ENCODE peak calls at places on chromosomes 3 and 15, in nine cellular contexts. M is A549; R is neuronal stem cell; O is MM.1S; Y is cardiac muscle cell; W is aorta; U is left ventricle myocardium inferior; S is effector memory CD4-positive, alpha-beta T cell; I is neural progenitor cell. L is an unnamed sample. For H3K9me3, the result is how much of the 10 kb centered on the place peaks cover.

GRCh38 chr15:59591372-59591771 is 20.2 kb upstream of the GCNT3 start:
- DNase-seq in U (no peak), I (no peak), M (no peak), S (no peak), W (no peak), Y (peak), O (no peak), R (no peak), L (no peak)

GRCh38 chr15:77513226-77513625 is 92.5 kb downstream of the HMG20A start:
- DNase-seq in W (no peak), Y (no peak), M (no peak), I (no peak), U (no peak), O (no peak), R (no peak), S (no peak), L (no peak)

GRCh38 chr15:78507831-78508160 is 419 bp downstream of the HYKK start:
- DNase-seq in I (no peak), W (no peak), U (no peak), O (no peak), R (no peak), S (no peak), Y (no peak), M (no peak), L (no peak)

GRCh38 chr3:72728958-72729467 is 119.2 kb downstream of the SHQ1 start:
- DNase-seq in O (no peak), M (no peak), U (no peak), Y (no peak), S (no peak), W (no peak), I (no peak), R (no peak), L (no peak)

GRCh38 chr3:182792901-182793662 is at the start of gene ATP11B:
- DNase-seq in O (peak), R (peak), W (peak), S (peak), U (peak), I (peak), M (peak), Y (peak), L (peak)

GRCh38 chr15:31004220-31004733 is 12.8 kb upstream of the MTMR10 start:
- DNase-seq in I (peak), Y (no peak), W (peak), S (no peak), U (peak), O (peak), M (no peak), R (no peak), L (no peak)

GRCh38 chr3:163056874-163057497 is 1560.4 kb downstream of the OTOL1 start:
- DNase-seq in W (no peak), O (peak), M (peak), U (no peak), Y (peak), I (peak), S (no peak), R (peak), L (no peak)

GRCh38 chr3:172687501-172687900 is 23.4 kb downstream of the NCEH1 start:
- DNase-seq in S (no peak), R (no peak), Y (no peak), O (no peak), I (no peak), M (no peak), W (no peak), U (no peak), L (no peak)

GRCh38 chr15:78944669-78945407 is at the start of gene CTSH:
- DNase-seq in Y (peak), W (peak), O (peak), U (peak), I (peak), S (peak), R (peak), M (peak), L (peak)

GRCh38 chr3:171186817-171187216 is 160.3 kb upstream of the SLC2A2 start:
- DNase-seq in W (no peak), U (no peak), S (no peak), O (no peak), Y (no peak), I (no peak), R (no peak), M (no peak), L (no peak)

GRCh38 chr3:73681198-73681597 is 56.5 kb upstream of the PDZRN3 start:
- DNase-seq in Y (no peak), S (no peak), U (no peak), W (no peak), O (no peak), M (no peak), R (no peak), I (no peak), L (no peak)

GRCh38 chr15:100206643-100207042 is 135.1 kb downstream of the ADAMTS17 start:
- DNase-seq in U (no peak), R (no peak), I (no peak), Y (no peak), O (no peak), M (no peak), S (no peak), W (no peak), L (no peak)
- H3K9me3 ChIP-seq in U (under half), R (under half), I (under half), Y (under half), O (under half), M (under half), S (under half), W (under half), L (under half)

GRCh38 chr15:87033056-87033455 is 953.4 kb downstream of the AGBL1 start:
- DNase-seq in Y (peak), S (no peak), U (no peak), R (no peak), O (no peak), M (peak), I (peak), W (no peak), L (no peak)

GRCh38 chr15:87031545-87032230 is 952.0 kb downstream of the AGBL1 start:
- DNase-seq in S (no peak), O (no peak), Y (peak), M (no peak), W (no peak), U (no peak), I (no peak), R (no peak), L (no peak)

GRCh38 chr15:87034886-87035285 is 955.2 kb downstream of the AGBL1 start:
- DNase-seq in M (no peak), O (no peak), I (no peak), W (no peak), R (no peak), U (no peak), S (no peak), Y (no peak), L (no peak)

GRCh38 chr15:87032291-87032690 is 952.6 kb downstream of the AGBL1 start:
- DNase-seq in U (no peak), Y (no peak), S (no peak), I (no peak), M (no peak), W (no peak), O (no peak), R (no peak), L (no peak)
- H3K9me3 ChIP-seq in U (under half), Y (under half), S (under half), I (under half), M (under half), W (under half), O (under half), R (under half), L (under half)

GRCh38 chr15:25060996-25061620 is 106.3 kb downstream of the SNRPN start:
- DNase-seq in I (no peak), Y (no peak), R (no peak), M (no peak), W (no peak), O (no peak), U (no peak), S (no peak), L (no peak)

GRCh38 chr15:25060472-25060803 is 105.7 kb downstream of the SNRPN start:
- DNase-seq in Y (no peak), U (no peak), S (no peak), M (no peak), R (no peak), W (no peak), I (no peak), O (no peak), L (no peak)

GRCh38 chr15:25062551-25063430 is 108.0 kb downstream of the SNRPN start:
- DNase-seq in Y (no peak), U (no peak), O (no peak), S (no peak), W (no peak), I (no peak), R (no peak), M (no peak), L (no peak)

GRCh38 chr15:25059698-25060471 is 105.1 kb downstream of the SNRPN start:
- DNase-seq in R (no peak), I (no peak), U (no peak), M (no peak), Y (no peak), W (no peak), S (no peak), O (no peak), L (no peak)

GRCh38 chr15:25061808-25062550 is 107.2 kb downstream of the SNRPN start:
- DNase-seq in W (no peak), I (no peak), M (no peak), Y (no peak), R (no peak), U (no peak), S (no peak), O (no peak), L (no peak)
- H3K9me3 ChIP-seq in W (half or more), I (under half), M (half or more), Y (under half), R (half or more), U (half or more), S (half or more), O (under half), L (half or more)

GRCh38 chr3:141250828-141251227 is 19.2 kb downstream of the PXYLP1 start:
- DNase-seq in W (no peak), I (no peak), R (no peak), Y (no peak), U (no peak), S (no peak), M (no peak), O (no peak), L (no peak)

GRCh38 chr3:141253811-141254210 is 22.2 kb downstream of the PXYLP1 start:
- DNase-seq in W (no peak), S (no peak), R (no peak), U (no peak), O (no peak), M (no peak), Y (no peak), I (no peak), L (no peak)

GRCh38 chr3:141257971-141258370 is 26.3 kb downstream of the PXYLP1 start:
- DNase-seq in M (no peak), W (no peak), U (no peak), Y (no peak), S (no peak), R (no peak), I (no peak), O (no peak), L (no peak)

GRCh38 chr3:141255864-141256263 is 24.2 kb downstream of the PXYLP1 start:
- DNase-seq in I (peak), U (no peak), R (no peak), O (no peak), M (peak), S (no peak), W (no peak), Y (peak), L (no peak)

GRCh38 chr3:141255137-141255536 is 23.5 kb downstream of the PXYLP1 start:
- DNase-seq in I (no peak), R (no peak), S (no peak), Y (no peak), M (no peak), O (no peak), U (no peak), W (no peak), L (no peak)
- H3K9me3 ChIP-seq in I (under half), R (under half), S (under half), Y (under half), M (under half), O (under half), U (under half), W (under half), L (under half)

DNA sequence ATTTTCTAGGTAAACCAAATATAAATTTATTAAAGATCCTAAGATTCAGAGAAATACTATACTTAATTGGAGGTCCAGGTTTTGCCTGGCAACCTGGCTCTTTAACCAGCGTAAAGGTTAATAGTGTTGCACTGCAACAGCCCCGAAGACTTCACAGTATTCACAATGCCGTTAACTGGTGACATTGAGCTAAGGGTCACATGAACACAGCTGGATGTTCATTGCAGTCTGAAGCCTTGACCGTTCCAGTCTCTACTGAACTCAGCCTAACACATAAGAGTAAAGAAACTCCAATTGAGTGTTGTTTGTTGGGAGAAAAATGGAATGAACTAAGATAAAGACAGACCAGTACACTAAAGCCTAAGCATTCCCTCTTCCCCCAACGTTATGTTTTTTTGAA is 26.8 kb downstream of the NKIRAS1 start:
- DNase-seq in R (no peak), U (no peak), O (no peak), I (no peak), W (no peak), S (no peak), Y (no peak), M (no peak), L (no peak)
- H3K9me3 ChIP-seq in R (under half), U (under half), O (under half), I (under half), W (under half), S (under half), Y (under half), M (under half), L (under half)

GRCh38 chr3:5149306-5149880 is 27.3 kb downstream of the ARL8B start:
- DNase-seq in R (no peak), W (no peak), O (no peak), S (no peak), Y (no peak), I (no peak), M (no peak), U (no peak), L (no peak)

GRCh38 chr3:5143459-5143858 is 21.4 kb downstream of the ARL8B start:
- DNase-seq in M (no peak), S (no peak), O (no peak), Y (no peak), U (no peak), I (no peak), W (no peak), R (no peak), L (no peak)

GRCh38 chr3:5144316-5144994 is 22.4 kb downstream of the ARL8B start:
- DNase-seq in M (no peak), U (no peak), Y (no peak), S (no peak), R (no peak), W (no peak), I (no peak), O (no peak), L (no peak)

GRCh38 chr3:5141760-5142159 is 19.7 kb downstream of the ARL8B start:
- DNase-seq in R (no peak), S (no peak), Y (no peak), W (no peak), M (no peak), U (no peak), O (no peak), I (no peak), L (no peak)

DNA sequence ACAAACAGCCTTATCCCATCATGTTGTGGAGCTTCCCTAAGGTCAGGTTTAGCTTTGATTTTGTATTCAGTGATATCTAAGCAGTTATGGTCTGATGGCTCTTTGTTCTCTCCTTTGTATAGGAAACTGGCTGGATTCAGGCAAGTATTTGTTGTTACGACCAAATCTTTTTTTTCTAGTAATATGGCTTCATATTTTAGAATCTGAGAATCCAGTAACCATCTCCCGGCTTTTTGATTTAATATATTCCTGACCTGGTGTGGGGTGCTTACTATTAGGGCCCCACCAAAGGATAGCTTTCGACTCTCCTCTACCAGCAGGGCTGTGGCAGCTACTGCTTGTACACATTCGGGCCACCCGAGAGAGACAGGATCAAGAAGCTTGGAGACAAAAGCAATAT is 23.0 kb downstream of the ARL8B start:
- DNase-seq in O (no peak), Y (no peak), S (no peak), U (no peak), R (no peak), M (no peak), I (no peak), W (no peak), L (no peak)
- H3K9me3 ChIP-seq in O (under half), Y (under half), S (under half), U (under half), R (under half), M (under half), I (under half), W (under half), L (under half)